ENCODE peak calls at places on chromosomes 5 and 9, in ten cellular contexts. P is progenitor cell of endocrine pancreas; H is Peyer's patch; C is heart right ventricle; K is aorta; D is globus pallidus; T is CD8-positive, alpha-beta T cell; Z is DMS 273 treated with DMSO at 0.1 percent for 48 hours; W is C1 segment of cervical spinal cord; M is stimulated activated CD4-positive, alpha-beta T cell treated with anti-CD3 and anti-CD28 coated beads, Interleukin-12 subunit alpha, Interleukin-12 subunit beta, amount 100 ng/mL, for 24 hours. Y is an unnamed sample.

GRCh38 chr9:114004221-114004716 is 73.8 kb downstream of the AMBP start:
- DNase-seq in W (peak), C (peak), K (peak), M (no peak), P (no peak), D (peak), H (peak), T (no peak), Z (no peak), Y (no peak)

GRCh38 chr9:87656485-87656884 is 69.4 kb upstream of the CTSL start:
- DNase-seq in C (no peak), T (no peak), M (no peak), H (no peak), P (no peak), D (no peak), W (no peak), Z (no peak), K (no peak), Y (no peak)

GRCh38 chr5:38858839-38859238 is 13.0 kb downstream of the OSMR start:
- DNase-seq in H (no peak), P (no peak), W (no peak), Z (no peak), M (no peak), D (no peak), K (no peak), T (no peak), C (no peak), Y (no peak)

GRCh38 chr5:158938181-158938580 is 161.5 kb downstream of the EBF1 start:
- DNase-seq in D (no peak), H (no peak), Z (no peak), C (peak), T (no peak), P (no peak), W (no peak), K (no peak), M (no peak), Y (no peak)

GRCh38 chr9:1429328-1429727 is 379.2 kb downstream of the DMRT2 start:
- DNase-seq in K (no peak), H (no peak), T (no peak), P (no peak), M (no peak), W (no peak), Z (no peak), D (peak), C (peak), Y (no peak)

GRCh38 chr9:91032056-91032455 is 230.4 kb downstream of the SYK start:
- DNase-seq in Z (no peak), W (no peak), P (no peak), M (no peak), H (peak), C (no peak), K (no peak), T (no peak), D (no peak), Y (no peak)

GRCh38 chr5:151315998-151316597 is 12.5 kb upstream of the SLC36A3 start:
- DNase-seq in D (peak), P (peak), K (peak), H (peak), Z (peak), C (peak), T (no peak), M (peak), W (peak), Y (peak)

GRCh38 chr9:125258832-125259534 is 2.6 kb upstream of the GAPVD1 start:
- DNase-seq in T (no peak), D (peak), H (no peak), Z (no peak), W (no peak), M (no peak), P (no peak), C (no peak), K (no peak), Y (no peak)

GRCh38 chr9:99019523-99020331 is 76.0 kb downstream of the COL15A1 start:
- DNase-seq in T (no peak), D (no peak), Z (no peak), W (no peak), K (no peak), M (no peak), P (no peak), H (no peak), C (no peak), Y (no peak)

GRCh38 chr5:34460496-34460895 is 195.6 kb upstream of the RAI14 start:
- DNase-seq in H (no peak), W (no peak), K (no peak), M (no peak), C (no peak), T (no peak), Z (no peak), D (no peak), P (no peak), Y (no peak)

GRCh38 chr5:68252678-68253520 is 37.3 kb downstream of the PIK3R1 start:
- DNase-seq in M (peak), C (no peak), W (peak), Z (peak), P (peak), D (peak), K (no peak), H (no peak), T (no peak), Y (peak)

GRCh38 chr5:10352404-10353240 is 873 bp upstream of the MARCHF6 start:
- DNase-seq in M (no peak), P (no peak), H (no peak), W (no peak), C (no peak), T (no peak), D (no peak), K (no peak), Z (no peak), Y (no peak)

GRCh38 chr5:138840100-138840499 is 35.0 kb downstream of the LRRTM2 start:
- DNase-seq in T (no peak), M (no peak), K (no peak), C (no peak), D (no peak), P (no peak), H (no peak), W (no peak), Z (no peak), Y (no peak)

GRCh38 chr9:111917980-111918379 is 21.4 kb downstream of the UGCG start:
- DNase-seq in P (no peak), C (no peak), K (no peak), Z (no peak), M (no peak), W (no peak), D (no peak), H (no peak), T (no peak), Y (no peak)

GRCh38 chr5:168357881-168358280 is 66.4 kb downstream of the WWC1 start:
- DNase-seq in D (no peak), H (no peak), T (no peak), M (no peak), Z (no peak), C (no peak), W (no peak), P (no peak), K (no peak), Y (no peak)

GRCh38 chr9:72844440-72844768 is 108.4 kb downstream of the ALDH1A1 start:
- DNase-seq in Z (no peak), K (no peak), T (no peak), P (no peak), W (no peak), D (no peak), H (no peak), M (no peak), C (no peak), Y (no peak)

GRCh38 chr5:93022770-93023169 is 558.2 kb downstream of the NR2F1-AS1 start:
- DNase-seq in C (no peak), W (no peak), M (no peak), H (no peak), P (no peak), D (no peak), T (no peak), Z (no peak), K (no peak), Y (no peak)

GRCh38 chr9:128892223-128892892 is 10.4 kb downstream of the LRRC8A start:
- DNase-seq in H (peak), Z (no peak), P (no peak), K (peak), C (peak), W (peak), D (peak), T (peak), M (no peak), Y (no peak)

GRCh38 chr5:142717582-142718215 is 31.8 kb upstream of the FGF1 start:
- DNase-seq in W (no peak), T (no peak), C (no peak), M (no peak), D (peak), Z (peak), H (no peak), K (peak), P (no peak), Y (no peak)

GRCh38 chr5:24644757-24645156 is at the start of gene CDH10:
- DNase-seq in K (no peak), Z (no peak), M (no peak), W (no peak), C (no peak), T (no peak), D (peak), H (no peak), P (peak), Y (no peak)

GRCh38 chr5:169223595-169223953 is 77.4 kb downstream of the SLIT3 start:
- DNase-seq in W (no peak), D (no peak), C (no peak), M (no peak), Z (no peak), H (no peak), P (no peak), K (no peak), T (no peak), Y (no peak)

GRCh38 chr9:124222109-124222508 is 35.6 kb upstream of the NEK6 start:
- DNase-seq in M (no peak), K (no peak), T (no peak), D (no peak), C (no peak), Z (no peak), P (no peak), H (no peak), W (no peak), Y (no peak)

GRCh38 chr5:141783599-141784296 is 94.5 kb downstream of the PCDH1 start:
- DNase-seq in H (no peak), W (no peak), P (no peak), C (no peak), T (no peak), D (no peak), K (no peak), M (no peak), Z (no peak), Y (no peak)

GRCh38 chr9:135033487-135033886 is 54.0 kb upstream of the OLFM1 start:
- DNase-seq in C (no peak), H (peak), K (peak), P (no peak), W (no peak), M (no peak), Z (no peak), D (no peak), T (no peak), Y (no peak)

GRCh38 chr5:135718151-135718550 is 116.3 kb upstream of the SLC25A48 start:
- DNase-seq in W (no peak), H (no peak), T (no peak), C (no peak), M (no peak), Z (no peak), P (no peak), D (no peak), K (no peak), Y (no peak)

GRCh38 chr9:128862401-128862851 is 19.3 kb downstream of the KYAT1 start:
- DNase-seq in H (no peak), D (no peak), C (peak), T (no peak), K (no peak), M (no peak), W (no peak), P (no peak), Z (no peak), Y (no peak)

GRCh38 chr9:103798620-103799019 is 295.5 kb upstream of the SMC2 start:
- DNase-seq in P (no peak), C (no peak), D (no peak), M (no peak), Z (no peak), K (no peak), H (no peak), W (no peak), T (no peak), Y (no peak)

GRCh38 chr5:143208781-143209510 is 194.5 kb downstream of the NR3C1 start:
- DNase-seq in P (no peak), H (no peak), C (no peak), T (no peak), M (no peak), K (no peak), W (no peak), D (no peak), Z (no peak), Y (no peak)

GRCh38 chr5:80754900-80755299 is 100.1 kb upstream of the DHFR start:
- DNase-seq in C (no peak), P (no peak), M (peak), Z (peak), T (no peak), K (no peak), W (no peak), D (no peak), H (no peak), Y (no peak)

GRCh38 chr9:82934949-82935348 is 128.0 kb downstream of the RASEF start:
- DNase-seq in W (no peak), Z (no peak), P (no peak), M (no peak), K (no peak), D (no peak), T (no peak), H (no peak), C (no peak), Y (no peak)

GRCh38 chr9:130680836-130681768 is 12.5 kb upstream of the EXOSC2 start:
- DNase-seq in W (no peak), M (peak), D (no peak), C (peak), Z (peak), T (peak), K (peak), P (peak), H (peak), Y (peak)

GRCh38 chr5:16013334-16014065 is 166.1 kb downstream of the MARCHF11 start:
- DNase-seq in K (no peak), C (no peak), H (no peak), M (no peak), P (no peak), D (no peak), T (no peak), W (no peak), Z (no peak), Y (no peak)

GRCh38 chr5:103774736-103775135 is 212.1 kb upstream of the NUDT12 start:
- DNase-seq in Z (no peak), M (no peak), T (no peak), P (no peak), D (no peak), W (no peak), H (no peak), K (no peak), C (no peak), Y (no peak)

GRCh38 chr9:109114670-109115069 is 5.1 kb downstream of the TMEM245 start:
- DNase-seq in W (no peak), C (no peak), K (no peak), H (no peak), T (no peak), P (no peak), M (no peak), Z (no peak), D (no peak), Y (no peak)

Y was measured in stimulated activated CD8-positive, alpha-beta memory T cell treated with anti-CD3 and anti-CD28 coated beads, Interleukin-12 subunit alpha, Interleukin-12 subunit beta, amount 100 ng/mL, for 1 hour.